ENCODE peak calls at places on chromosomes 6 and 20, in six cellular contexts. S is cardiac muscle cell, O is AG04450, I is brain microvascular endothelial cell, F is left ventricle myocardium inferior, W is HCT116. M is an unnamed sample.

GRCh38 chr6:281469-282103 is 10.7 kb upstream of the DUSP22 start:
- DNase-seq in S (no peak), O (no peak), I (no peak), F (no peak), W (no peak), M (no peak)

GRCh38 chr6:21357262-21357661 is 236.3 kb upstream of the SOX4 start:
- DNase-seq in S (no peak), O (no peak), I (no peak), F (no peak), W (no peak), M (no peak)

GRCh38 chr6:53643481-53643965 is 22.0 kb downstream of the KLHL31 start:
- DNase-seq in S (no peak), O (no peak), I (no peak), F (no peak), W (no peak), M (no peak)

GRCh38 chr20:19314619-19315018 is 102.2 kb downstream of the SLC24A3 start:
- DNase-seq in S (no peak), O (no peak), I (no peak), F (no peak), W (no peak), M (peak; percentile 59)

GRCh38 chr6:32700391-32701040 is 34.1 kb upstream of the HLA-DQB1 start:
- DNase-seq in S (peak; percentile 81), O (peak; percentile 6), I (peak; percentile 11), F (no peak), W (peak; percentile 61), M (peak; percentile 46)

GRCh38 chr6:25312703-25313102 is 33.5 kb downstream of the CARMIL1 start:
- DNase-seq in S (peak; percentile 83), O (no peak), I (peak; percentile 6), F (no peak), W (peak; percentile 13), M (peak; percentile 36)

GRCh38 chr6:56683882-56684281 is 41.2 kb upstream of the DST start:
- DNase-seq in S (peak; percentile 72), O (peak; percentile 61), I (peak; percentile 76), F (no peak), W (no peak), M (peak; percentile 80)

GRCh38 chr6:31607317-31607716 is 7.7 kb upstream of the AIF1 start:
- DNase-seq in S (no peak), O (no peak), I (no peak), F (no peak), W (no peak), M (no peak)

GRCh38 chr20:35145141-35145564 is 2.0 kb downstream of the EDEM2 start:
- DNase-seq in S (peak; percentile 81), O (peak; percentile 41), I (peak; percentile 22), F (no peak), W (peak; percentile 47), M (peak; percentile 90)

GRCh38 chr6:157227202-157228166 is 95.8 kb downstream of the TMEM242 start:
- DNase-seq in S (no peak), O (no peak), I (peak; percentile 7), F (no peak), W (no peak), M (no peak)

GRCh38 chr6:136216503-136216902 is 33.6 kb downstream of the MTFR2 start:
- DNase-seq in S (no peak), O (no peak), I (no peak), F (no peak), W (no peak), M (no peak)

GRCh38 chr6:3263091-3263490 is 4.3 kb downstream of the PSMG4 start:
- DNase-seq in S (no peak), O (no peak), I (no peak), F (no peak), W (no peak), M (no peak)

GRCh38 chr6:131948692-131949614 is 2.2 kb downstream of the CCN2 start:
- DNase-seq in S (peak; percentile 80), O (peak; percentile 74), I (peak; percentile 98), F (no peak), W (no peak), M (no peak)

GRCh38 chr6:26017567-26017966 is 55.0 kb downstream of the TRIM38 start:
- DNase-seq in S (peak; percentile 89), O (peak; percentile 78), I (peak; percentile 96), F (peak; percentile 67), W (no peak), M (peak; percentile 81)

GRCh38 chr20:37364013-37364926 is 18.3 kb downstream of the SRC start:
- DNase-seq in S (no peak), O (no peak), I (no peak), F (no peak), W (no peak), M (no peak)

GRCh38 chr20:44167736-44168135 is 19.3 kb downstream of the JPH2 start:
- DNase-seq in S (no peak), O (no peak), I (no peak), F (no peak), W (no peak), M (no peak)

GRCh38 chr6:52610745-52611355 is 34.0 kb upstream of the TRAM2 start:
- DNase-seq in S (peak; percentile 34), O (no peak), I (no peak), F (no peak), W (peak; percentile 16), M (peak; percentile 36)

GRCh38 chr6:136959471-136959891 is 37.4 kb downstream of the SLC35D3 start:
- DNase-seq in S (no peak), O (no peak), I (no peak), F (no peak), W (no peak), M (no peak)

GRCh38 chr6:37624606-37625574 is 72.8 kb downstream of the MDGA1 start:
- DNase-seq in S (peak; percentile 53), O (no peak), I (no peak), F (peak; percentile 58), W (no peak), M (peak; percentile 72)

GRCh38 chr20:61502433-61502832 is 250.4 kb downstream of the CDH4 start:
- DNase-seq in S (no peak), O (no peak), I (no peak), F (no peak), W (no peak), M (no peak)

GRCh38 chr20:32807706-32808105 is 12.0 kb upstream of the MAPRE1 start:
- DNase-seq in S (no peak), O (no peak), I (no peak), F (no peak), W (no peak), M (no peak)

GRCh38 chr20:34105978-34106675 is 5.9 kb downstream of the EIF2S2 start:
- DNase-seq in S (no peak), O (no peak), I (no peak), F (no peak), W (no peak), M (no peak)

GRCh38 chr6:125154184-125155135 is 887 bp downstream of the TPD52L1 start:
- DNase-seq in S (no peak), O (no peak), I (no peak), F (no peak), W (peak; percentile 51), M (peak; percentile 76)

GRCh38 chr6:122389704-122390103 is 9.7 kb upstream of the HSF2 start:
- DNase-seq in S (peak; percentile 24), O (no peak), I (no peak), F (no peak), W (no peak), M (no peak)

GRCh38 chr6:33694401-33694931 is 17.0 kb downstream of the UQCC2 start:
- DNase-seq in S (peak; percentile 46), O (no peak), I (peak; percentile 33), F (no peak), W (no peak), M (peak; percentile 75)

GRCh38 chr20:32285621-32286334 is 8.3 kb downstream of the KIF3B start:
- DNase-seq in S (no peak), O (no peak), I (peak; percentile 24), F (no peak), W (no peak), M (no peak)

GRCh38 chr6:127515794-127516675 is 3.1 kb downstream of the MTCL3 start:
- DNase-seq in S (peak; percentile 77), O (no peak), I (peak; percentile 52), F (peak; percentile 66), W (peak; percentile 12), M (peak; percentile 46)

GRCh38 chr20:32112862-32113261 is 3.3 kb downstream of the TM9SF4 start:
- DNase-seq in S (no peak), O (no peak), I (no peak), F (no peak), W (no peak), M (peak; percentile 50)

GRCh38 chr6:125197795-125198269 is 44.3 kb downstream of the TPD52L1 start:
- DNase-seq in S (peak; percentile 78), O (no peak), I (peak; percentile 42), F (peak; percentile 63), W (peak; percentile 49), M (peak; percentile 53)

GRCh38 chr6:16103708-16104107 is 25.2 kb upstream of the MYLIP start:
- DNase-seq in S (no peak), O (no peak), I (no peak), F (no peak), W (no peak), M (no peak)

GRCh38 chr6:151763303-151763702 is 44.2 kb upstream of the ESR1 start:
- DNase-seq in S (peak; percentile 57), O (no peak), I (peak; percentile 52), F (no peak), W (no peak), M (peak; percentile 75)
- TF ChIP-seq CTCF in S (peak; percentile 47), O (peak; percentile 57), I (peak; percentile 68), F (peak; percentile 43), W (peak; percentile 50), M (no peak)

DNA sequence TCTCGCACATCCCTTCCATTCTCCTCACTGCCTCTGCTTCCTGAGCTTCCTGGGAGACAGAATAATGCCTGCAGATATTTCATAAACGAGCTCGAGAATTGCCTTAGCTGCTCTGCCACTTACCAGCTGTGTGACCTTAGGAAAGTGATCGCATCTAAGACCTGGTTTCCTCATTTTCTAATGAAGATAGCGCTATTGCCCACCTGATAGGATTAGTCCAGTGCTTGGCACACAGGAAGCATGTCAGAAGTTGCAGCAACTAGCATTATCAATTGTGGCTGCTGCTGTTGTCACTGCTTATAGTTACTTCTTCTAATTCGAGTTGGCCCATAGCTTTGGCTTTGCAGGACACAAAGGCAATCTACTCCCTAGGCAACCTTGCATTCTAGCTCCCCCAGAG is 305.5 kb upstream of the SGK1 start:
- DNase-seq in S (no peak), O (no peak), I (no peak), F (no peak), W (no peak), M (no peak)
- H3K27ac ChIP-seq in S (no peak overlapping the region), O (no peak overlapping the region), I (no peak overlapping the region), F (no peak overlapping the region), W (no peak overlapping the region), M (no peak overlapping the region)

GRCh38 chr6:166420351-166420750 is 37.6 kb upstream of the MPC1 start:
- DNase-seq in S (peak; percentile 48), O (no peak), I (peak; percentile 56), F (no peak), W (no peak), M (no peak)
- TF ChIP-seq CTCF in S (peak; percentile 13), O (no peak), I (peak; percentile 58), F (peak; percentile 33), W (no peak), M (no peak)

GRCh38 chr6:79111549-79111948 is 33.5 kb upstream of the PHIP start:
- DNase-seq in S (no peak), O (no peak), I (no peak), F (no peak), W (no peak), M (no peak)
- H3K27ac ChIP-seq in S (no peak overlapping the region), O (no peak overlapping the region), I (no peak overlapping the region), F (no peak overlapping the region), W (no peak overlapping the region), M (no peak overlapping the region)

M was measured in RWPE1.